ENCODE peak calls at places on chromosomes 7 and 10, in five cellular contexts. G, O, U, X and L are unnamed samples. For H3K27me3, the result is how much of the 10 kb centered on the place peaks cover.

GRCh38 chr7:45295222-45295621 is 137.6 kb downstream of the RAMP3 start:
- DNase-seq in O (no peak), G (no peak), U (no peak), X (no peak), L (no peak)

GRCh38 chr7:50678586-50678985 is 104.1 kb downstream of the GRB10 start:
- DNase-seq in U (no peak), O (no peak), G (no peak), X (no peak), L (no peak)

GRCh38 chr10:34644245-34644644 is 170.9 kb downstream of the PARD3 start:
- DNase-seq in X (no peak), O (no peak), G (no peak), U (no peak), L (no peak)

GRCh38 chr7:106054971-106055370 is 57.1 kb downstream of the SYPL1 start:
- DNase-seq in X (no peak), O (no peak), U (no peak), G (no peak), L (no peak)

GRCh38 chr7:2706685-2707126 is 18.7 kb downstream of the AMZ1 start:
- DNase-seq in G (no peak), X (no peak), U (no peak), O (no peak), L (no peak)

GRCh38 chr10:36676321-36677169 is 448.9 kb upstream of the ANKRD30A start:
- DNase-seq in X (peak), G (no peak), U (no peak), O (no peak), L (peak)

GRCh38 chr7:23472974-23473847 is 2.9 kb upstream of the IGF2BP3 start:
- DNase-seq in X (no peak), U (no peak), O (no peak), G (no peak), L (no peak)

GRCh38 chr7:37234928-37235327 is 213.7 kb downstream of the ELMO1 start:
- DNase-seq in X (no peak), U (no peak), O (no peak), G (no peak), L (peak)

GRCh38 chr7:33868151-33868550 is 37.2 kb upstream of the BMPER start:
- DNase-seq in G (no peak), U (no peak), X (peak), O (no peak), L (peak)

GRCh38 chr10:101015582-101015973 is 15.4 kb downstream of the PDZD7 start:
- DNase-seq in X (no peak), U (no peak), O (no peak), G (no peak), L (no peak)

GRCh38 chr10:113099431-113100298 is 149.6 kb downstream of the TCF7L2 start:
- DNase-seq in G (peak), X (no peak), U (no peak), O (no peak), L (peak)

GRCh38 chr10:110492069-110492782 is 5.5 kb upstream of the DUSP5 start:
- DNase-seq in O (no peak), U (no peak), G (no peak), X (no peak), L (no peak)

GRCh38 chr10:110491346-110491745 is 6.4 kb upstream of the DUSP5 start:
- DNase-seq in X (no peak), O (no peak), G (no peak), U (no peak), L (no peak)

GRCh38 chr10:110494532-110494931 is 3.2 kb upstream of the DUSP5 start:
- DNase-seq in X (no peak), G (no peak), U (no peak), O (no peak), L (no peak)

GRCh38 chr10:110495731-110496552 is 1.8 kb upstream of the DUSP5 start:
- DNase-seq in G (no peak), X (peak), O (peak), U (no peak), L (peak)

GRCh38 chr10:110493832-110494426 is 3.8 kb upstream of the DUSP5 start:
- DNase-seq in X (no peak), G (no peak), O (no peak), U (no peak), L (no peak)
- H3K27me3 ChIP-seq in X (under half), G (under half), O (under half), U (under half), L (under half)

DNA sequence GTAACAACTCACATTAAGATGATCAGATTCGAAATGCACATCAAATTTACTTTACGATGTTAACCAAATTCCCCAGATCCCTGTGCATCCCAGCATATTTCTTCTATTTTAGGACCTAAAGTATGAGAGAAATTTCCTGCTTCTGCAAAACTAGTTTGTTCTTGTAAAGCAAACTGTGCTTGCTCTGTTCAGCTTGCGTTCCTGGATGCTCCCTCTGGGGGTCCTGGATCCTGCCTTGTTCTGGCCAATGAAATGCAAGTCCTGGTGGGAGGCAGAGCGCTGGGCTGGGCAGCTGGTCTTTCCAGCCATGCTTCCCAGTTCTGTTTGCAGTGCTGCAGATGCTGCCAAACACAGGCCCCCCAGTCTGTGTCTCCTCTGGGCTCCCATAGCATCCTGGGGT is 39.6 kb downstream of the PLAU start:
- DNase-seq in X (no peak), U (no peak), O (no peak), G (no peak), L (peak)
- H3K27me3 ChIP-seq in X (under half), U (under half), O (under half), G (under half), L (under half)

GRCh38 chr7:44222776-44223261 is 22.0 kb downstream of the YKT6 start:
- DNase-seq in O (peak), G (no peak), X (no peak), U (no peak), L (no peak)

GRCh38 chr7:44224951-44225565 is 24.3 kb downstream of the YKT6 start:
- DNase-seq in X (no peak), O (no peak), G (no peak), U (no peak), L (no peak)

GRCh38 chr7:44223362-44224114 is 22.8 kb downstream of the YKT6 start:
- DNase-seq in O (peak), G (no peak), U (no peak), X (no peak), L (no peak)

GRCh38 chr7:44225566-44226395 is 25.0 kb downstream of the YKT6 start:
- DNase-seq in U (no peak), G (no peak), X (no peak), O (no peak), L (no peak)

GRCh38 chr7:44224216-44224950 is 23.6 kb downstream of the YKT6 start:
- DNase-seq in G (no peak), U (no peak), O (peak), X (no peak), L (no peak)
- H3K27me3 ChIP-seq in G (under half), U (under half), O (under half), X (under half), L (under half)

GRCh38 chr7:100649826-100650565 is 6.3 kb downstream of the ACTL6B start:
- DNase-seq in O (no peak), X (no peak), G (no peak), U (no peak), L (peak)
- H3K27me3 ChIP-seq in O (under half), X (under half), G (under half), U (under half), L (under half)

GRCh38 chr7:74479066-74479781 is 25.5 kb downstream of the GTF2IRD1 start:
- DNase-seq in O (peak), G (no peak), X (peak), U (no peak), L (peak)
- H3K27me3 ChIP-seq in O (under half), G (under half), X (under half), U (under half), L (under half)

GRCh38 chr7:27107391-27107900 is 5.0 kb upstream of the HOXA2 start:
- DNase-seq in U (no peak), G (no peak), O (no peak), X (no peak), L (no peak)

GRCh38 chr7:27106181-27106905 is 3.9 kb upstream of the HOXA2 start:
- DNase-seq in G (no peak), X (no peak), U (no peak), O (no peak), L (peak)

GRCh38 chr7:27107901-27108381 is 5.5 kb upstream of the HOXA2 start:
- DNase-seq in U (no peak), O (no peak), X (no peak), G (no peak), L (no peak)

GRCh38 chr7:27105161-27106122 is 3.0 kb upstream of the HOXA2 start:
- DNase-seq in X (no peak), O (no peak), G (no peak), U (no peak), L (no peak)

GRCh38 chr7:27106906-27107250 is 4.4 kb upstream of the HOXA2 start:
- DNase-seq in O (no peak), G (no peak), X (no peak), U (no peak), L (no peak)
- H3K27me3 ChIP-seq in O (under half), G (under half), X (half or more), U (under half), L (under half)

DNA sequence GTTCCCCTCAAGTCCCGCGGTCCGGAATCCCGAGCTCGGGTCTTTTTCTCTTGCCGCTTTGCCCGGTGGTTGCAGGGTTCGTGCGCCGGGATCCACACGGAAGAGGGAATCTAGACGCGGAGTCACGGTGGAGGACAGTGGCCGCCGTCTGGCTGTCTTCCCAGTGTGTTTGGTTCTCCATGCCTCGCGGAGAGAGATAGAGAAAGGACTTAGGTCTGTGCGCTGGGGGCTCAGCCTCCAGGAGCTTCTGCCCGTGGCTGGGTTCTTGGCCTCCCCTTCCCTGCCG is 1.6 kb downstream of the FFAR4 start:
- DNase-seq in U (no peak), G (no peak), X (no peak), O (no peak), L (peak)
- H3K27me3 ChIP-seq in U (under half), G (under half), X (half or more), O (under half), L (half or more)